ENCODE peak calls at places on chromosomes 13 and 19, in seven cellular contexts. C is heart left ventricle, U is uterus, Q is Peyer's patch, N is HepG2, K is IMR-90, I is stomach. M is an unnamed sample.

GRCh38 chr13:23724196-23724970 is 154.2 kb downstream of the TNFRSF19 start:
- DNase-seq in C (no peak), U (no peak), Q (no peak), N (no peak), K (peak; percentile 71), I (no peak), M (no peak)

GRCh38 chr13:113187263-113187669 is 21.2 kb downstream of the PCID2 start:
- DNase-seq in C (peak; percentile 95), U (peak; percentile 71), Q (no peak), N (peak; percentile 83), K (peak; percentile 100), I (peak; percentile 72), M (no peak)

GRCh38 chr19:682678-683320 is 6.6 kb downstream of the FSTL3 start:
- DNase-seq in C (no peak), U (no peak), Q (no peak), N (no peak), K (no peak), I (no peak), M (peak; percentile 84)

GRCh38 chr19:29092712-29093552 is 120.0 kb downstream of the UQCRFS1 start:
- DNase-seq in C (no peak), U (no peak), Q (no peak), N (no peak), K (no peak), I (no peak), M (no peak)

GRCh38 chr13:40665061-40665753 is 1.2 kb downstream of the FOXO1 start:
- DNase-seq in C (peak; percentile 52), U (peak; percentile 59), Q (peak; percentile 40), N (no peak), K (no peak), I (peak; percentile 40), M (peak; percentile 90)

GRCh38 chr13:40388617-40389016 is 277.8 kb downstream of the FOXO1 start:
- DNase-seq in C (no peak), U (no peak), Q (peak; percentile 88), N (no peak), K (peak; percentile 3), I (peak; percentile 39), M (peak; percentile 93)

GRCh38 chr13:23610187-23610576 is 40.0 kb downstream of the TNFRSF19 start:
- DNase-seq in C (peak; percentile 53), U (no peak), Q (no peak), N (peak; percentile 76), K (peak; percentile 35), I (no peak), M (no peak)

GRCh38 chr13:68745517-68745916 is 1362.1 kb upstream of the ATXN8OS start:
- DNase-seq in C (no peak), U (no peak), Q (no peak), N (no peak), K (no peak), I (no peak), M (no peak)

GRCh38 chr13:111365149-111366005 is 44.9 kb downstream of the TEX29 start:
- DNase-seq in C (no peak), U (no peak), Q (no peak), N (no peak), K (no peak), I (no peak), M (peak; percentile 64)

GRCh38 chr13:97434417-97435296 is 688 bp downstream of the RAP2A start:
- DNase-seq in C (peak; percentile 49), U (peak; percentile 44), Q (peak; percentile 44), N (no peak), K (peak; percentile 20), I (peak; percentile 37), M (no peak)

GRCh38 chr19:1017115-1017905 is 3.6 kb downstream of the TMEM259 start:
- DNase-seq in C (no peak), U (no peak), Q (no peak), N (no peak), K (no peak), I (peak; percentile 62), M (peak; percentile 81)

GRCh38 chr13:72180253-72180952 is 313.4 kb upstream of the DACH1 start:
- DNase-seq in C (no peak), U (no peak), Q (no peak), N (no peak), K (peak; percentile 0), I (no peak), M (no peak)

GRCh38 chr13:65894049-65894448 is 1336.1 kb downstream of the PCDH9 start:
- DNase-seq in C (no peak), U (no peak), Q (no peak), N (no peak), K (no peak), I (no peak), M (no peak)

GRCh38 chr19:6232567-6232966 is 47.2 kb downstream of the MLLT1 start:
- DNase-seq in C (peak; percentile 10), U (no peak), Q (no peak), N (no peak), K (peak; percentile 88), I (no peak), M (no peak)

GRCh38 chr13:94195715-94196114 is 283.8 kb downstream of the DCT start:
- DNase-seq in C (no peak), U (no peak), Q (no peak), N (no peak), K (peak; percentile 96), I (no peak), M (no peak)

GRCh38 chr19:54448037-54448773 is 794 bp upstream of the LENG8 start:
- DNase-seq in C (peak; percentile 62), U (peak; percentile 53), Q (peak; percentile 47), N (peak; percentile 51), K (peak; percentile 68), I (no peak), M (peak; percentile 87)

GRCh38 chr19:42466521-42467436 is 24.0 kb upstream of the CXCL17 start:
- DNase-seq in C (no peak), U (no peak), Q (no peak), N (no peak), K (no peak), I (no peak), M (no peak)

GRCh38 chr13:73090116-73090811 is 31.5 kb downstream of the KLF5 start:
- DNase-seq in C (no peak), U (no peak), Q (no peak), N (peak; percentile 95), K (peak; percentile 91), I (peak; percentile 57), M (no peak)

GRCh38 chr19:28422791-28423650 is 789.9 kb downstream of the UQCRFS1 start:
- DNase-seq in C (no peak), U (no peak), Q (no peak), N (no peak), K (no peak), I (no peak), M (no peak)

GRCh38 chr19:48135411-48135810 is 24.8 kb upstream of the PLA2G4C start:
- DNase-seq in C (no peak), U (no peak), Q (no peak), N (no peak), K (no peak), I (no peak), M (no peak)

GRCh38 chr19:32914879-32915278 is 45.3 kb upstream of the SLC7A9 start:
- DNase-seq in C (no peak), U (no peak), Q (no peak), N (no peak), K (no peak), I (no peak), M (no peak)

GRCh38 chr19:5111051-5111450 is 142.1 kb downstream of the KDM4B start:
- DNase-seq in C (no peak), U (no peak), Q (no peak), N (no peak), K (no peak), I (no peak), M (no peak)

GRCh38 chr19:33444238-33444992 is 70.9 kb downstream of the CEBPG start:
- DNase-seq in C (no peak), U (no peak), Q (no peak), N (no peak), K (no peak), I (no peak), M (peak; percentile 51)

DNA sequence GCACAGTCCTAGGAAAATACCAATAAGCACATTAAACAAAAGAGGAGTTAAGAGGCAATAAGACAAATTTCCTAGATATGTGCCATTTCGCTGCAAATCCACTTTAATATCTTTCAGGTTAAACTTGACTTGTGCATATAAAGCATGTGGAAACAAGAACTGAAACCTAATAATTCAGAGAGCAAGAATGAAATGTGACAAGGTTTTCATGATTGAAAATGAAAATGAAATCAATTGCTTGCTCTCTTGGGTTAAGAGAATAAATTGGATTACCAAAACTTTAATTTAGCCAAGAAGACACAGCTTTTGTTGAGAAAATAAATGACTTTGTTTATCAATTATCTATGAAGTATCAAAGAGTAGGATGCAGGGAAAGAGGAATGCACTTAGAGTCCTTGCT is 210.9 kb upstream of the SLC10A2 start:
- DNase-seq in C (no peak), U (no peak), Q (no peak), N (no peak), K (no peak), I (no peak), M (no peak)
- TF ChIP-seq CTCF in C (no peak), U (no peak), Q (no peak), N (no peak), K (no peak), I (no peak), M (no peak)

DNA sequence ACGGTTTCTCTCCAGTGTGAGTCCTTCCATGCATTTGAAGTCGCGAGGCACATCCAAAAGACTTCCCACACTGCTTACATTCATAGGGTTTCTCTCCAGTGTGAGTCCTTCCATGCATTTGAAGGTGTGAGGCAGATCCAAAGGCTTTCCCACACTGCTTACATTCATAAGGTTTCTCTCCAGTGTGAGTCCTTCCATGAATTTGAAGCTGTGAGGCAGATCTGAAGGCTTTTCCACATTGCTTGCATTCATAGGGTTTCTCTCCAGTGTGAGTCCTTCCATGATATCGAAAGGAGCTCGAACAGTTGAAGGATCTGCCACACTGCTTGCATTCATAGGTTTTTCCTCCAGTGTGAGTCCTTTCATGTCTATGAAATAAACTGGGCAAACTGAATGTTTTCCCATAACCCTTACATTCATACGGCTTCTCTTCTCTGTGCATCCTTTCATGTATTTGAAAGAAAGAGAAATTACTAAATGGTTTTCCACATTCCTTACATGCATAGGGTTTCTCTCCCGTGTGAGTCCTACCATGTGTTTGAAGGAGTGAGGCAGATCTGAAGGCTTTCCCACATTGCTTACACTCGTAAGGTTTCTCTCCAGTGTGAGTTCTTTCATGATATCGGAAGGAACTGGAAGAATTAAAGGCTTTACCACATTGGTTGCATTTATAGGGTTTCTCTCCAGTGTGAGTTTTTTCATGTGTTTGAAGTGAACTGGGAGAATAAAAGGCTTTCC is 20.3 kb downstream of the ZNF433 start:
- DNase-seq in C (no peak), U (no peak), Q (no peak), N (no peak), K (no peak), I (no peak), M (no peak)
- H3K9me3 ChIP-seq in C (peaks cover 91% of the 10 kb centered on the region), U (no peaks in the 10 kb centered on the region), Q (peaks cover 10% of the 10 kb centered on the region), N (peaks cover 18% of the 10 kb centered on the region), K (peaks cover 75% of the 10 kb centered on the region), I (peaks cover 75% of the 10 kb centered on the region), M (peaks cover 85% of the 10 kb centered on the region)

GRCh38 chr19:58550362-58551122 is 4.4 kb downstream of the CHMP2A start:
- DNase-seq in C (peak; percentile 18), U (no peak), Q (no peak), N (no peak), K (no peak), I (no peak), M (no peak)
- TF ChIP-seq POLR2A in C (no peak), U (no peak), Q (no peak), N (no peak), K (no peak), I (no peak), M (no peak)

DNA sequence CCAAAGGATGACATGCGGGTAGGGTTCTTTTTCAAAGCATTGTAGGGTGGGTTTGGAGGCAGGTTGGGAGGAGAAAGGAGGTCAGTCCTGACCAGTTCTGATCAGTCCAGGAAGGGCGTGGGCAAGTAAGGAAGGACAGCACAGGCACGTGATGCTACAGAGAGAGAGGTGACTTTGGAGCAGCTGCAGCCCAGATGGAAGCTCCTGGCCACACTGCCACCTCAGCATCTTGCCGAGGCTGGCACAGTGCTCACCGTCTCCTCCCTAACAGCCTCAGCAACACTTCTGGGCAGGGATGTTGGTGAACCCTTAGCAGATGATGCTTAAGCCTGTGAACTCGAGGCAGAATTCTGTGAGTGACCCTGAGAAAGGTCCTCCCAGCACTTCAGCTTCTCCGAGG is 155.1 kb downstream of the DCLK1 start:
- DNase-seq in C (no peak), U (no peak), Q (no peak), N (no peak), K (no peak), I (no peak), M (no peak)
- TF ChIP-seq CTCF in C (no peak), U (no peak), Q (no peak), N (no peak), K (no peak), I (no peak), M (no peak)